ENCODE peak calls at places on chromosome 14, in six cellular contexts. One of them, this sample, is unnamed.

GRCh38 chr14:71319646-71320045 is 412.4 kb downstream of the PCNX1 start:
- DNase-seq in tibial artery: no peak
- DNase-seq in A549: peak
- DNase-seq in neural progenitor cell: peak
- DNase-seq in upper lobe of right lung: no peak
- DNase-seq in AG04449: no peak
- DNase-seq in this sample: no peak

GRCh38 chr14:97369901-97370300 is 572.7 kb downstream of the VRK1 start:
- DNase-seq in tibial artery: no peak
- DNase-seq in A549: no peak
- DNase-seq in neural progenitor cell: no peak
- DNase-seq in upper lobe of right lung: no peak
- DNase-seq in AG04449: no peak
- DNase-seq in this sample: no peak

GRCh38 chr14:55111122-55111705 is 17.8 kb upstream of the LGALS3 start:
- DNase-seq in tibial artery: no peak
- DNase-seq in A549: no peak
- DNase-seq in neural progenitor cell: no peak
- DNase-seq in upper lobe of right lung: no peak
- DNase-seq in AG04449: no peak
- DNase-seq in this sample: no peak

GRCh38 chr14:74801396-74801795 is 38.3 kb downstream of the YLPM1 start:
- DNase-seq in tibial artery: no peak
- DNase-seq in A549: no peak
- DNase-seq in neural progenitor cell: no peak
- DNase-seq in upper lobe of right lung: no peak
- DNase-seq in AG04449: no peak
- DNase-seq in this sample: no peak

GRCh38 chr14:104293231-104293841 is 154.9 kb downstream of the KIF26A start:
- DNase-seq in tibial artery: peak
- DNase-seq in A549: no peak
- DNase-seq in neural progenitor cell: no peak
- DNase-seq in upper lobe of right lung: peak
- DNase-seq in AG04449: no peak
- DNase-seq in this sample: no peak

GRCh38 chr14:92360666-92361370 is 37.9 kb downstream of the SLC24A4 start:
- DNase-seq in tibial artery: no peak
- DNase-seq in A549: no peak
- DNase-seq in neural progenitor cell: no peak
- DNase-seq in upper lobe of right lung: no peak
- DNase-seq in AG04449: no peak
- DNase-seq in this sample: no peak

GRCh38 chr14:22319526-22320352 is 269.3 kb downstream of the DAD1 start:
- DNase-seq in tibial artery: peak
- DNase-seq in A549: peak
- DNase-seq in neural progenitor cell: peak
- DNase-seq in upper lobe of right lung: no peak
- DNase-seq in AG04449: no peak
- DNase-seq in this sample: peak

GRCh38 chr14:33986804-33987203 is 35.9 kb upstream of the EGLN3 start:
- DNase-seq in tibial artery: no peak
- DNase-seq in A549: peak
- DNase-seq in neural progenitor cell: no peak
- DNase-seq in upper lobe of right lung: no peak
- DNase-seq in AG04449: peak
- DNase-seq in this sample: peak

GRCh38 chr14:65704412-65704811 is 291.9 kb downstream of the FUT8 start:
- DNase-seq in tibial artery: no peak
- DNase-seq in A549: no peak
- DNase-seq in neural progenitor cell: no peak
- DNase-seq in upper lobe of right lung: no peak
- DNase-seq in AG04449: no peak
- DNase-seq in this sample: peak

GRCh38 chr14:51458563-51458955 is 193.2 kb upstream of the FRMD6 start:
- DNase-seq in tibial artery: no peak
- DNase-seq in A549: no peak
- DNase-seq in neural progenitor cell: no peak
- DNase-seq in upper lobe of right lung: no peak
- DNase-seq in AG04449: no peak
- DNase-seq in this sample: peak

GRCh38 chr14:71437870-71438269 is 494.4 kb upstream of the RGS6 start:
- DNase-seq in tibial artery: no peak
- DNase-seq in A549: no peak
- DNase-seq in neural progenitor cell: no peak
- DNase-seq in upper lobe of right lung: no peak
- DNase-seq in AG04449: no peak
- DNase-seq in this sample: no peak

GRCh38 chr14:36256131-36256801 is 64.2 kb downstream of the MBIP start:
- DNase-seq in tibial artery: peak
- DNase-seq in A549: no peak
- DNase-seq in neural progenitor cell: no peak
- DNase-seq in upper lobe of right lung: no peak
- DNase-seq in AG04449: no peak
- DNase-seq in this sample: peak

GRCh38 chr14:36258241-36258640 is 62.2 kb downstream of the MBIP start:
- DNase-seq in tibial artery: no peak
- DNase-seq in A549: no peak
- DNase-seq in neural progenitor cell: no peak
- DNase-seq in upper lobe of right lung: no peak
- DNase-seq in AG04449: no peak
- DNase-seq in this sample: no peak

DNA sequence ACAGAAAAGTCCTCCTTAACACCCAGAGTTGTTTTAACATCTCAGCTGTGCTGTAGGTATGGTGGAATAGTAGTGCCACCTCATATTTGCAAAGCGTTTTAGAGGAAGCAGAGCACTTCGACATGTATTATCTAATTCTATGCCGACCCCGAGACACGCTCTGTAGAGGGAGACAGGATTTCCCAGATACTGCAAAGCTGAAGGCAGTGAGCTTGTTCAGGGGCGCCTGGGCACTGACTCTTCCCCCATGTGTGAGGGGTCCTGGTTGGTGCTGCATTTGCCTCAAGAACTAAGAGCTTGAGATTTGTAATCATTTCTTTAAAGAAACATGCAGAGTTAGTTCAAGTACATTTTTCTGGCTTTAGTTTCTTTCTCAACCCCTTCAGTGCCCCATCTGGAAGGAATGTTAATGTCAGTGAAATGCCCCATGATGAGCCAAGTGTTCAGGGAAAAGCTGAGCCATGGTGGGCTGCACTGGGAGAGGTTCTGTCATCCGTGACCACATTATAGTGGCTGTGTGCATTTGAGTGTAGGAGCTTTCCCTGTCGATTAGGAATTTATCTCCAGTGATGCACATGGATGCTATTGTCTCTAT is 66.3 kb downstream of the MBIP start:
- DNase-seq in tibial artery: no peak
- DNase-seq in A549: no peak
- DNase-seq in neural progenitor cell: peak
- DNase-seq in upper lobe of right lung: no peak
- DNase-seq in AG04449: no peak
- DNase-seq in this sample: no peak
- TF ChIP-seq CTCF in tibial artery: no peak
- TF ChIP-seq CTCF in A549: no peak
- TF ChIP-seq CTCF in neural progenitor cell: peak
- TF ChIP-seq CTCF in upper lobe of right lung: peak
- TF ChIP-seq CTCF in AG04449: no peak
- TF ChIP-seq CTCF in this sample: peak

DNA sequence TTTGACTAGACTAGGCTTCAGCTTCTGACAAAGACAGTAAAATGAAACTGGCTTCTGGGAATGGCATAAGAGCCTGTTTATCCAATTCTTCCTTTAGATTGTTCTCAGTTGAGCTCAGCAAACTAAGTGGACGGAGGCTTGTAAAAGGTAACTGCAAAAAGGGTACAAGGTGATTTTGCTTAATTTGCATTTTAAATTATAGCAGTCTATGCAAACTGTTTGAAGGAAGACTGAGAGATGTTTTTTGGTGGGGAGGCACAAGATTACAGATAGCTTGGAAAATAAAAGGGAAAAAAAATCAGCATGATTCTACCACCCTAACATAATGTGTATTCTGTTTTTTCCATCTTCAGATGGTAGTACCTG is 5.0 kb downstream of the SUSD6 start:
- DNase-seq in tibial artery: no peak
- DNase-seq in A549: no peak
- DNase-seq in neural progenitor cell: no peak
- DNase-seq in upper lobe of right lung: no peak
- DNase-seq in AG04449: no peak
- DNase-seq in this sample: no peak
- H3K4me3 ChIP-seq in tibial artery: no peak
- H3K4me3 ChIP-seq in A549: no peak
- H3K4me3 ChIP-seq in neural progenitor cell: no peak
- H3K4me3 ChIP-seq in upper lobe of right lung: peak
- H3K4me3 ChIP-seq in AG04449: no peak
- H3K4me3 ChIP-seq in this sample: no peak

DNA sequence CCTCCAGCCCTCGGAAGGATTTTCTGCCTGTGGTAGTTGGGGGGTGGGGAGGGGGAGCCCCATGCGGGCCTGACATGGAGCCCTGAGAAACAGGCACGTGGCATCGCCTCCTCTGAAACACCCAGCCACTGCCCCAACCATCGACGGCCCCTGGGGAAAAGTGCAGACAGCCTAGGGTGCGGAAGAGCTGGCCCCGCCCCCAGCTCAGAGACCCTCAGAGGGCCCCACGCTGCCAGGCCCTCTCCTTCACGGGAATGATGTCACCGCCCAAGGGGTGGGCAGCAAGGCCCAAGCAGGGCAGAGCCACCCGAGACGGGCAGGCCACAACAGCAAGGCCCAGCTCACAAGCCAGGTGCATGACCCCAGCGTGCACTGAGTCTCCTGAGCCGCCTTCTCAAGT is 26.2 kb downstream of the BEGAIN start:
- DNase-seq in tibial artery: no peak
- DNase-seq in A549: no peak
- DNase-seq in neural progenitor cell: no peak
- DNase-seq in upper lobe of right lung: no peak
- DNase-seq in AG04449: no peak
- DNase-seq in this sample: no peak
- TF ChIP-seq CTCF in tibial artery: no peak
- TF ChIP-seq CTCF in A549: no peak
- TF ChIP-seq CTCF in neural progenitor cell: no peak
- TF ChIP-seq CTCF in upper lobe of right lung: no peak
- TF ChIP-seq CTCF in AG04449: no peak
- TF ChIP-seq CTCF in this sample: no peak

GRCh38 chr14:32939254-32940065 is 781 bp downstream of the NPAS3 start:
- DNase-seq in tibial artery: peak
- DNase-seq in A549: no peak
- DNase-seq in neural progenitor cell: peak
- DNase-seq in upper lobe of right lung: peak
- DNase-seq in AG04449: no peak
- DNase-seq in this sample: no peak
- H3K4me3 ChIP-seq in tibial artery: peak
- H3K4me3 ChIP-seq in A549: peak
- H3K4me3 ChIP-seq in neural progenitor cell: peak
- H3K4me3 ChIP-seq in upper lobe of right lung: peak
- H3K4me3 ChIP-seq in AG04449: peak
- H3K4me3 ChIP-seq in this sample: peak

GRCh38 chr14:99233222-99234035 is 38.6 kb downstream of the BCL11B start:
- DNase-seq in tibial artery: no peak
- DNase-seq in A549: no peak
- DNase-seq in neural progenitor cell: no peak
- DNase-seq in upper lobe of right lung: no peak
- DNase-seq in AG04449: no peak
- DNase-seq in this sample: no peak
- TF ChIP-seq CTCF in tibial artery: no peak
- TF ChIP-seq CTCF in A549: no peak
- TF ChIP-seq CTCF in neural progenitor cell: no peak
- TF ChIP-seq CTCF in upper lobe of right lung: no peak
- TF ChIP-seq CTCF in AG04449: no peak
- TF ChIP-seq CTCF in this sample: no peak

DNA sequence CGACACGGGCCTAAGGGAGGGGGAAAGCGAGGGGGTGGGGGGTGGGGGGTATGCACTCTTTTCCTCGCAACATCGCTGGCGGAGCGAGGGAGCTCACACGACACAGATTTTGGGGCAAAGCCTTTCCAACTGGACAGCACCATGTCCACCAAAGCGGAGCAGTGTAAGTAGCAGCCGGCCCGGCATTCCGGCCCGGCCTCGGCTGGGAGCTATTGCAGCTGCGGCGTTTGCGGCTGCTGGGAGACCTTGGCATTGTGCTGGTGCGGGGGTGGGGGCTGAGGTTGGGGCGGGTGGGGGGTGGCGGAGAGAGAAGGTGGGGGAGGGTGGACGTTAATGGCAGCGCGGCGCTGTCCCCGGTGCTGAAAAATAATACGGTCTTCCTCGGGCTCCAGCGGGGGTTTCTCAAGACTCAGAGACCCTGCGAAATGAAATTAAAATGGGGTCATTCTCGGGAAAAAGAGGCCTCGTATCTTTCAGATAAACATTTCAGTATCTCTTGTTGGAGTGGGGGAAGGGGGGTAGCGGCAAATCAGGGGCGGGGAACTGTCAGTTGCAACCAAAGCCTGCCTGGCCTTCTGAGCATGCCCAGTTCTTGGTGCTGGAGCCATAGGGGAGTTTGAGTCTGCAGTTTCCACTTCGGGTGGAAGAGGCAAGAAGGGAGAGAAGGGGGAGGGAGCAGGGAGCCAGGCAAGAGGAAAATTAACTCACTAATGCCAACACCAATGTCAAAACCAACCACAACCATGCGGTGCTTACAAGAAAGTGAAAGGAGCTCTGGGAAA is at the start of gene UNC79:
- DNase-seq in tibial artery: no peak
- DNase-seq in A549: no peak
- DNase-seq in neural progenitor cell: peak
- DNase-seq in upper lobe of right lung: no peak
- DNase-seq in AG04449: no peak
- DNase-seq in this sample: no peak
- H3K4me3 ChIP-seq in tibial artery: no peak
- H3K4me3 ChIP-seq in A549: no peak
- H3K4me3 ChIP-seq in neural progenitor cell: peak
- H3K4me3 ChIP-seq in upper lobe of right lung: no peak
- H3K4me3 ChIP-seq in AG04449: no peak
- H3K4me3 ChIP-seq in this sample: no peak

This sample was measured in AG09309.